ENCODE peak calls at places on chromosome 13, in eight cellular contexts. I, N, D, H, Z, C, V and F are unnamed samples.

GRCh38 chr13:46405457-46405856 is 18.4 kb upstream of the RUBCNL start:
- DNase-seq in C (no peak), Z (no peak), I (no peak), N (no peak), V (peak; percentile 56), H (no peak), D (no peak), F (no peak)

GRCh38 chr13:75566658-75567057 is 17.1 kb downstream of the UCHL3 start:
- DNase-seq in H (no peak), D (peak; percentile 38), I (no peak), Z (peak; percentile 46), N (no peak), C (no peak), V (peak; percentile 9), F (no peak)

GRCh38 chr13:51632643-51633357 is 48.5 kb downstream of the WDFY2 start:
- DNase-seq in C (no peak), H (peak; percentile 85), N (peak; percentile 77), Z (no peak), V (no peak), D (no peak), I (no peak), F (no peak)

GRCh38 chr13:94305033-94305432 is 174.4 kb downstream of the DCT start:
- DNase-seq in N (no peak), D (no peak), Z (no peak), C (no peak), I (no peak), H (no peak), V (no peak), F (no peak)

GRCh38 chr13:76349700-76350099 is 536.5 kb downstream of the KCTD12 start:
- DNase-seq in C (no peak), D (no peak), I (no peak), V (no peak), N (no peak), H (no peak), Z (no peak), F (no peak)

GRCh38 chr13:112204881-112205327 is 138.0 kb downstream of the SOX1 start:
- DNase-seq in H (peak; percentile 73), Z (no peak), I (no peak), C (no peak), N (peak; percentile 84), V (no peak), D (no peak), F (no peak)

GRCh38 chr13:46181799-46182490 is at the start of gene LCP1:
- DNase-seq in N (no peak), H (no peak), V (no peak), D (peak; percentile 60), Z (no peak), I (peak; percentile 68), C (peak; percentile 64), F (peak; percentile 95)

GRCh38 chr13:113061796-113062425 is 43.7 kb upstream of the F7 start:
- DNase-seq in I (no peak), H (no peak), D (no peak), Z (no peak), C (no peak), V (no peak), N (no peak), F (no peak)

GRCh38 chr13:110912651-110913051 is 2.2 kb downstream of the ANKRD10 start:
- DNase-seq in I (no peak), H (peak; percentile 39), C (no peak), D (peak; percentile 46), Z (peak; percentile 63), N (no peak), V (no peak), F (no peak)

GRCh38 chr13:110283661-110284516 is 23.1 kb downstream of the COL4A1 start:
- DNase-seq in H (no peak), C (no peak), D (no peak), I (no peak), N (peak; percentile 27), Z (no peak), V (no peak), F (no peak)

GRCh38 chr13:94860981-94861407 is 148.6 kb upstream of the SOX21 start:
- DNase-seq in C (no peak), I (no peak), D (peak; percentile 39), N (no peak), Z (peak; percentile 80), H (no peak), V (no peak), F (peak; percentile 6)

GRCh38 chr13:114145256-114145655 is 12.8 kb upstream of the RASA3 start:
- DNase-seq in V (peak; percentile 93), C (no peak), N (no peak), Z (no peak), H (peak; percentile 54), I (no peak), D (no peak), F (no peak)

GRCh38 chr13:19567820-19568534 is 6.6 kb upstream of the TPTE2 start:
- DNase-seq in D (no peak), N (no peak), V (no peak), I (no peak), H (no peak), C (no peak), Z (no peak), F (no peak)

GRCh38 chr13:19960673-19961015 is 2.1 kb downstream of the ZMYM2 start:
- DNase-seq in I (no peak), H (no peak), Z (no peak), V (no peak), N (no peak), D (no peak), C (no peak), F (no peak)

GRCh38 chr13:32323912-32324311 is 8.6 kb downstream of the BRCA2 start:
- DNase-seq in H (no peak), C (no peak), V (no peak), Z (peak; percentile 43), D (peak; percentile 13), I (no peak), N (no peak), F (no peak)

GRCh38 chr13:63636231-63636993 is 2220.8 kb upstream of the PCDH20 start:
- DNase-seq in N (no peak), Z (peak; percentile 45), C (no peak), H (no peak), D (peak; percentile 33), I (no peak), V (peak; percentile 3), F (no peak)

GRCh38 chr13:33644607-33645543 is 173.1 kb upstream of the RFC3 start:
- DNase-seq in N (no peak), C (no peak), H (no peak), Z (no peak), I (no peak), D (no peak), V (no peak), F (no peak)

GRCh38 chr13:106480511-106480910 is 55.0 kb downstream of the EFNB2 start:
- DNase-seq in H (no peak), I (no peak), V (no peak), C (no peak), Z (peak; percentile 65), D (no peak), N (no peak), F (no peak)

GRCh38 chr13:112056739-112057433 is 10.1 kb upstream of the SOX1 start:
- DNase-seq in Z (no peak), I (no peak), N (no peak), C (no peak), H (peak; percentile 64), V (no peak), D (no peak), F (no peak)

GRCh38 chr13:76717092-76717491 is 169.1 kb downstream of the KCTD12 start:
- DNase-seq in H (no peak), Z (no peak), N (no peak), D (no peak), C (no peak), V (no peak), I (no peak), F (no peak)

GRCh38 chr13:45700971-45701900 is 884 bp upstream of the CBY2 start:
- DNase-seq in I (no peak), D (no peak), V (no peak), H (no peak), Z (no peak), C (no peak), N (no peak), F (peak; percentile 8)

GRCh38 chr13:23504188-23504587 is 66.0 kb upstream of the TNFRSF19 start:
- DNase-seq in I (no peak), V (no peak), Z (no peak), H (no peak), C (no peak), D (peak; percentile 72), N (no peak), F (no peak)

GRCh38 chr13:50222569-50223332 is 207.5 kb downstream of the KCNRG start:
- DNase-seq in C (no peak), H (peak; percentile 71), V (no peak), N (no peak), Z (no peak), D (peak; percentile 24), I (no peak), F (peak; percentile 19)

GRCh38 chr13:47213057-47213456 is 316.2 kb upstream of the HTR2A start:
- DNase-seq in D (no peak), C (no peak), N (no peak), V (no peak), Z (no peak), I (no peak), H (no peak), F (no peak)

GRCh38 chr13:111115841-111116500 is 861 bp downstream of the ARHGEF7 start:
- DNase-seq in I (no peak), Z (peak; percentile 27), N (peak; percentile 64), V (peak; percentile 11), C (no peak), H (peak; percentile 78), D (peak; percentile 14), F (no peak)

GRCh38 chr13:47480121-47480520 is 521.0 kb downstream of the SUCLA2 start:
- DNase-seq in N (no peak), D (peak; percentile 75), H (no peak), Z (no peak), I (no peak), C (no peak), V (no peak), F (no peak)

GRCh38 chr13:51873837-51874236 is 12.1 kb downstream of the CCDC70 start:
- DNase-seq in N (no peak), D (no peak), H (no peak), C (no peak), I (no peak), V (no peak), Z (no peak), F (no peak)

GRCh38 chr13:47420568-47420967 is 523.7 kb upstream of the HTR2A start:
- DNase-seq in I (no peak), C (no peak), N (no peak), V (no peak), H (no peak), D (no peak), Z (no peak), F (no peak)

GRCh38 chr13:45626731-45627374 is 11.3 kb upstream of the ERICH6B start:
- DNase-seq in I (no peak), Z (peak; percentile 14), H (no peak), C (no peak), V (no peak), N (no peak), D (no peak), F (no peak)

GRCh38 chr13:33721719-33722118 is 96.2 kb upstream of the RFC3 start:
- DNase-seq in N (no peak), V (no peak), H (no peak), I (no peak), C (no peak), D (peak; percentile 34), Z (peak; percentile 15), F (no peak)